ENCODE peak calls at places on chromosomes 11 and 22, in eight cellular contexts. T, V, P, Q, E, A, X and Y are unnamed samples.

GRCh38 chr11:86624366-86624765 is 48.0 kb downstream of the ME3 start:
- DNase-seq in Q (no peak), P (no peak), E (peak; percentile 10), T (no peak), V (no peak), A (no peak), X (no peak), Y (no peak)

GRCh38 chr11:66766681-66767080 is 37.7 kb upstream of the SPTBN2 start:
- DNase-seq in T (no peak), Q (no peak), P (peak; percentile 31), E (no peak), V (no peak), A (no peak), X (no peak), Y (no peak)

GRCh38 chr11:665707-666281 is 28.7 kb downstream of the DRD4 start:
- DNase-seq in X (no peak), T (no peak), A (no peak), Q (no peak), E (peak; percentile 35), V (no peak), P (peak; percentile 61), Y (no peak)

GRCh38 chr22:39173787-39174497 is 21.5 kb upstream of the CBX7 start:
- DNase-seq in T (peak; percentile 74), E (no peak), A (no peak), X (no peak), Q (no peak), V (no peak), P (peak; percentile 13), Y (no peak)

GRCh38 chr11:69484427-69485259 is 3.2 kb downstream of the LINC01488 start:
- DNase-seq in P (no peak), E (no peak), A (no peak), V (no peak), Q (peak; percentile 46), T (no peak), X (no peak), Y (no peak)

GRCh38 chr22:47808236-47808845 is 1045.9 kb downstream of the TBC1D22A start:
- DNase-seq in V (no peak), P (no peak), E (no peak), A (no peak), Q (no peak), T (no peak), X (no peak), Y (no peak)

GRCh38 chr11:116509566-116509965 is 263.2 kb downstream of the BUD13 start:
- DNase-seq in A (no peak), V (no peak), X (no peak), P (no peak), T (no peak), Q (no peak), E (no peak), Y (no peak)

GRCh38 chr11:288328-289144 is at the start of gene PGGHG:
- DNase-seq in E (no peak), V (peak; percentile 18), Q (peak; percentile 93), X (peak; percentile 55), P (no peak), T (no peak), A (peak; percentile 12), Y (no peak)

GRCh38 chr11:117688255-117688797 is 108.7 kb downstream of the DSCAML1 start:
- DNase-seq in V (no peak), Q (no peak), X (no peak), A (no peak), T (no peak), E (no peak), P (no peak), Y (no peak)

GRCh38 chr11:82494988-82495432 is 238.7 kb downstream of the FAM181B start:
- DNase-seq in V (no peak), A (no peak), Q (no peak), E (no peak), T (no peak), P (no peak), X (peak; percentile 5), Y (no peak)

GRCh38 chr11:128188346-128189115 is 398.8 kb downstream of the ETS1 start:
- DNase-seq in A (no peak), X (no peak), T (no peak), V (no peak), P (no peak), Q (no peak), E (no peak), Y (no peak)

GRCh38 chr11:133157180-133157579 is 375.1 kb downstream of the OPCML start:
- DNase-seq in T (no peak), X (no peak), Q (no peak), A (no peak), E (no peak), P (no peak), V (no peak), Y (no peak)

GRCh38 chr11:27391336-27392015 is 28.5 kb upstream of the CCDC34 start:
- DNase-seq in T (no peak), X (peak; percentile 64), E (no peak), V (no peak), Q (no peak), P (no peak), A (no peak), Y (peak; percentile 56)

GRCh38 chr22:44538071-44538470 is 40.0 kb upstream of the RTL6 start:
- DNase-seq in V (no peak), Q (no peak), T (no peak), E (no peak), P (peak; percentile 23), A (peak; percentile 18), X (peak; percentile 46), Y (no peak)

GRCh38 chr11:78851883-78852586 is 277.4 kb upstream of the NARS2 start:
- DNase-seq in E (no peak), X (no peak), P (no peak), Q (no peak), V (no peak), A (no peak), T (no peak), Y (no peak)

GRCh38 chr11:34869425-34869824 is 46.8 kb downstream of the APIP start:
- DNase-seq in Q (no peak), T (no peak), X (peak; percentile 18), P (peak; percentile 7), A (no peak), V (no peak), E (no peak), Y (no peak)

GRCh38 chr11:27183672-27184457 is 143.2 kb downstream of the BBOX1 start:
- DNase-seq in E (peak; percentile 38), A (peak; percentile 61), V (peak; percentile 5), P (peak; percentile 87), Q (no peak), X (peak; percentile 75), T (peak; percentile 52), Y (no peak)

GRCh38 chr11:106482920-106483761 is 405.7 kb downstream of the AASDHPPT start:
- DNase-seq in T (no peak), Q (no peak), A (no peak), E (no peak), X (peak; percentile 70), V (no peak), P (peak; percentile 78), Y (peak; percentile 57)